ENCODE peak calls at places on chromosomes 16 and 17, in four cellular contexts. One of them, this sample, is unnamed.
A peak's percentile ranks its signal among the peaks of the same experiment; 100 is the strongest.

GRCh38 chr16:49012961-49013726 is 268.5 kb downstream of the CBLN1 start:
- DNase-seq in tibial artery: no peak
- DNase-seq in stimulated activated CD4-positive, alpha-beta T cell treated with anti-CD3 and anti-CD28 coated beads, Interleukin-15, amount 100 ng/mL, for 1 hour: no peak
- DNase-seq in T-helper 2 cell: no peak
- DNase-seq in this sample: peak; percentile 67

GRCh38 chr17:82031885-82032627 is 578 bp downstream of the RAC3 start:
- DNase-seq in tibial artery: no peak
- DNase-seq in stimulated activated CD4-positive, alpha-beta T cell treated with anti-CD3 and anti-CD28 coated beads, Interleukin-15, amount 100 ng/mL, for 1 hour: no peak
- DNase-seq in T-helper 2 cell: no peak
- DNase-seq in this sample: no peak

GRCh38 chr17:36921131-36921851 is 16.0 kb upstream of the LHX1 start:
- DNase-seq in tibial artery: no peak
- DNase-seq in stimulated activated CD4-positive, alpha-beta T cell treated with anti-CD3 and anti-CD28 coated beads, Interleukin-15, amount 100 ng/mL, for 1 hour: no peak
- DNase-seq in T-helper 2 cell: peak; percentile 54
- DNase-seq in this sample: no peak

GRCh38 chr17:62750502-62751349 is 57.4 kb downstream of the MARCHF10 start:
- DNase-seq in tibial artery: no peak
- DNase-seq in stimulated activated CD4-positive, alpha-beta T cell treated with anti-CD3 and anti-CD28 coated beads, Interleukin-15, amount 100 ng/mL, for 1 hour: no peak
- DNase-seq in T-helper 2 cell: no peak
- DNase-seq in this sample: no peak

GRCh38 chr16:52618753-52619497 is 72.0 kb upstream of the TOX3 start:
- DNase-seq in tibial artery: no peak
- DNase-seq in stimulated activated CD4-positive, alpha-beta T cell treated with anti-CD3 and anti-CD28 coated beads, Interleukin-15, amount 100 ng/mL, for 1 hour: no peak
- DNase-seq in T-helper 2 cell: no peak
- DNase-seq in this sample: no peak

GRCh38 chr16:24093049-24093448 is 163.1 kb upstream of the CACNG3 start:
- DNase-seq in tibial artery: no peak
- DNase-seq in stimulated activated CD4-positive, alpha-beta T cell treated with anti-CD3 and anti-CD28 coated beads, Interleukin-15, amount 100 ng/mL, for 1 hour: no peak
- DNase-seq in T-helper 2 cell: no peak
- DNase-seq in this sample: no peak

GRCh38 chr17:29760279-29760721 is 137.6 kb upstream of the CORO6 start:
- DNase-seq in tibial artery: no peak
- DNase-seq in stimulated activated CD4-positive, alpha-beta T cell treated with anti-CD3 and anti-CD28 coated beads, Interleukin-15, amount 100 ng/mL, for 1 hour: peak; percentile 23
- DNase-seq in T-helper 2 cell: no peak
- DNase-seq in this sample: no peak

GRCh38 chr16:30711712-30712111 is 12.7 kb downstream of the SRCAP start:
- DNase-seq in tibial artery: no peak
- DNase-seq in stimulated activated CD4-positive, alpha-beta T cell treated with anti-CD3 and anti-CD28 coated beads, Interleukin-15, amount 100 ng/mL, for 1 hour: no peak
- DNase-seq in T-helper 2 cell: no peak
- DNase-seq in this sample: no peak

GRCh38 chr17:57045868-57046671 is 39.0 kb upstream of the AKAP1 start:
- DNase-seq in tibial artery: no peak
- DNase-seq in stimulated activated CD4-positive, alpha-beta T cell treated with anti-CD3 and anti-CD28 coated beads, Interleukin-15, amount 100 ng/mL, for 1 hour: no peak
- DNase-seq in T-helper 2 cell: peak; percentile 8
- DNase-seq in this sample: no peak

GRCh38 chr17:78974635-78975591 is 4.8 kb downstream of the LGALS3BP start:
- DNase-seq in tibial artery: peak; percentile 88
- DNase-seq in stimulated activated CD4-positive, alpha-beta T cell treated with anti-CD3 and anti-CD28 coated beads, Interleukin-15, amount 100 ng/mL, for 1 hour: no peak
- DNase-seq in T-helper 2 cell: no peak
- DNase-seq in this sample: peak; percentile 64

GRCh38 chr16:89332248-89333245 is 115.0 kb downstream of the ZNF778 start:
- DNase-seq in tibial artery: no peak
- DNase-seq in stimulated activated CD4-positive, alpha-beta T cell treated with anti-CD3 and anti-CD28 coated beads, Interleukin-15, amount 100 ng/mL, for 1 hour: no peak
- DNase-seq in T-helper 2 cell: no peak
- DNase-seq in this sample: no peak

GRCh38 chr17:5203908-5204294 is 12.2 kb upstream of the ZNF594 start:
- DNase-seq in tibial artery: no peak
- DNase-seq in stimulated activated CD4-positive, alpha-beta T cell treated with anti-CD3 and anti-CD28 coated beads, Interleukin-15, amount 100 ng/mL, for 1 hour: no peak
- DNase-seq in T-helper 2 cell: no peak
- DNase-seq in this sample: no peak

GRCh38 chr17:73820686-73821448 is 176.6 kb upstream of the SDK2 start:
- DNase-seq in tibial artery: no peak
- DNase-seq in stimulated activated CD4-positive, alpha-beta T cell treated with anti-CD3 and anti-CD28 coated beads, Interleukin-15, amount 100 ng/mL, for 1 hour: no peak
- DNase-seq in T-helper 2 cell: no peak
- DNase-seq in this sample: no peak

GRCh38 chr16:65409505-65409904 is 287.6 kb upstream of the CDH11 start:
- DNase-seq in tibial artery: no peak
- DNase-seq in stimulated activated CD4-positive, alpha-beta T cell treated with anti-CD3 and anti-CD28 coated beads, Interleukin-15, amount 100 ng/mL, for 1 hour: no peak
- DNase-seq in T-helper 2 cell: no peak
- DNase-seq in this sample: no peak

GRCh38 chr16:87390641-87391323 is 1.4 kb upstream of the MAP1LC3B start:
- DNase-seq in tibial artery: no peak
- DNase-seq in stimulated activated CD4-positive, alpha-beta T cell treated with anti-CD3 and anti-CD28 coated beads, Interleukin-15, amount 100 ng/mL, for 1 hour: no peak
- DNase-seq in T-helper 2 cell: no peak
- DNase-seq in this sample: peak; percentile 16

GRCh38 chr16:69935740-69936139 is 15.4 kb upstream of the CLEC18A start:
- DNase-seq in tibial artery: no peak
- DNase-seq in stimulated activated CD4-positive, alpha-beta T cell treated with anti-CD3 and anti-CD28 coated beads, Interleukin-15, amount 100 ng/mL, for 1 hour: no peak
- DNase-seq in T-helper 2 cell: no peak
- DNase-seq in this sample: no peak

GRCh38 chr16:56866955-56867830 is 2.2 kb downstream of the SLC12A3 start:
- DNase-seq in tibial artery: no peak
- DNase-seq in stimulated activated CD4-positive, alpha-beta T cell treated with anti-CD3 and anti-CD28 coated beads, Interleukin-15, amount 100 ng/mL, for 1 hour: no peak
- DNase-seq in T-helper 2 cell: peak; percentile 9
- DNase-seq in this sample: no peak